ENCODE peak calls at places on chromosomes 1 and 21, in nine cellular contexts. Y is tibial nerve, L is spleen, Z is transverse colon, M is lower leg skin, B is H54, J is right lobe of liver, T is ovary, Q is breast epithelium. P is an unnamed sample.

GRCh38 chr1:2128189-2128901 is 66.2 kb downstream of the FAAP20 start:
- DNase-seq in Y (no peak), M (no peak), J (peak; percentile 53), Z (no peak), L (peak; percentile 69), T (no peak), B (no peak), Q (no peak), P (no peak)

GRCh38 chr1:64948905-64949833 is 17.2 kb downstream of the JAK1 start:
- DNase-seq in L (no peak), Q (no peak), T (no peak), Z (no peak), Y (no peak), J (no peak), M (no peak), B (no peak), P (no peak)

GRCh38 chr1:61776091-61776490 is 33.8 kb downstream of the PATJ start:
- DNase-seq in L (no peak), Z (no peak), M (no peak), J (no peak), T (no peak), Y (no peak), Q (no peak), B (no peak), P (no peak)

GRCh38 chr1:212595229-212595628 is 13.3 kb upstream of the ATF3 start:
- DNase-seq in T (no peak), M (no peak), B (no peak), L (no peak), Z (no peak), J (no peak), Q (no peak), Y (no peak), P (no peak)

GRCh38 chr1:209434066-209434465 is 149.4 kb upstream of the CAMK1G start:
- DNase-seq in J (no peak), B (no peak), T (no peak), M (no peak), L (no peak), Q (no peak), Z (no peak), Y (no peak), P (no peak)

GRCh38 chr1:229028987-229029550 is 241.8 kb upstream of the RAB4A start:
- DNase-seq in Q (no peak), M (no peak), T (no peak), L (no peak), Z (no peak), B (no peak), J (no peak), Y (no peak), P (no peak)

GRCh38 chr1:159015440-159015909 is 5.8 kb downstream of the IFI16 start:
- DNase-seq in T (no peak), Q (peak; percentile 53), J (peak; percentile 62), Z (peak; percentile 67), B (peak; percentile 53), L (peak; percentile 85), Y (no peak), M (peak; percentile 86), P (peak; percentile 84)

GRCh38 chr1:5423109-5423508 is 569.1 kb downstream of the NPHP4 start:
- DNase-seq in M (no peak), T (no peak), Z (no peak), B (no peak), L (peak; percentile 79), J (no peak), Y (no peak), Q (no peak), P (no peak)

GRCh38 chr1:223642155-223642689 is 23.3 kb downstream of the CAPN8 start:
- DNase-seq in M (no peak), Z (no peak), T (no peak), Q (no peak), L (no peak), B (no peak), J (no peak), Y (no peak), P (no peak)

GRCh38 chr1:247147781-247148180 is 24.0 kb downstream of the ZNF124 start:
- DNase-seq in T (no peak), J (no peak), L (no peak), B (no peak), Q (no peak), Z (no peak), Y (no peak), M (no peak), P (no peak)

GRCh38 chr1:235640580-235640979 is 9.0 kb downstream of the GNG4 start:
- DNase-seq in J (no peak), Y (no peak), Q (no peak), B (no peak), T (no peak), L (peak; percentile 59), Z (peak; percentile 4), M (no peak), P (no peak)

GRCh38 chr21:29064850-29065481 is 8.5 kb downstream of the CCT8 start:
- DNase-seq in B (no peak), L (no peak), J (no peak), Q (no peak), M (no peak), T (no peak), Y (no peak), Z (no peak), P (peak; percentile 52)

GRCh38 chr1:181604482-181604881 is 121.2 kb downstream of the CACNA1E start:
- DNase-seq in Q (no peak), M (no peak), B (no peak), J (no peak), Z (no peak), T (no peak), Y (no peak), L (no peak), P (no peak)

GRCh38 chr1:222618880-222619321 is 1.0 kb downstream of the MIA3 start:
- DNase-seq in B (no peak), Y (no peak), J (no peak), M (no peak), Z (peak; percentile 25), T (peak; percentile 43), Q (no peak), L (peak; percentile 81), P (no peak)

GRCh38 chr1:192158181-192158580 is at the start of gene RGS18:
- DNase-seq in B (no peak), L (no peak), Y (no peak), Q (no peak), J (no peak), M (peak; percentile 28), Z (no peak), T (no peak), P (peak; percentile 11)
- TF ChIP-seq POLR2A in B (no peak), L (no peak), Y (no peak), Q (no peak), J (no peak), M (no peak), Z (no peak), T (no peak), P (no peak)

DNA sequence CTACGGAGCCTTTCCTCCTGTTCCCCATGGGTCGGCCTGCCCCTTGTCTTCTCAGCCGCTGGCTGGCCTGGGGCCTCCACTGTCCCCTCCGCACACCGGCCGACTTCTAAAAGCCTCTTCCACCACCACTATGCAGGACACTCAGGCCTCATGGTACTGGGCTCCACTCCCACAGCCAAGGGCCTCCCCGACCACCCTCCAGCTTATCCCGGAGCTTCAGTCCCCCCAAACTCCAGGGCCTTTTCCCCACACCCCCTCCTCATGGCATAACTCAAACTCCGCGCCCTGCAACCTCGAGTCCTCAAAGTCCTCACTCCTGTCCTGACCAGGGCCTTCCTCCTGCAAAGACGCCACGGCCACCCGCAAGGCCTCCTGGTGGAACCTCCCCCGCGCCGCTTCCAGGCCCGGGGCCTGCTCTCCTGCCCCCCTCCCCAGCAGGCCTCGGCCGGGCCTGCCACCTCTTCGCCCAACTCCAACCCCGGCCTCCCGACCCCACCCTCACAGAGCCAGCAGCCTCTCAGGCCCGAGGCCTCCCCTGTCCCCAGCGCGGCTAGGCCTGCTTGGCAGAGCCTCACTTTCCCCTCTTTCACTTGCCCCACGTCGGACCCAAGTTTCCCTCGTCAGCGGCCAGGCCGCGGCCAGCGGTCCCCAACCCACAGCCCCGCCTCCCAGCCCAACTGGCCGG is 1.9 kb downstream of the LRRC41 start:
- DNase-seq in Q (no peak), B (no peak), T (no peak), Z (no peak), Y (no peak), L (no peak), J (peak; percentile 69), M (peak; percentile 23), P (no peak)
- TF ChIP-seq POLR2A in Q (no peak), B (no peak), T (no peak), Z (no peak), Y (peak; percentile 18), L (no peak), J (no peak), M (no peak), P (peak; percentile 2)

GRCh38 chr1:52055066-52055853 is at the start of gene TXNDC12:
- DNase-seq in Q (peak; percentile 83), L (peak; percentile 93), B (peak; percentile 72), T (peak; percentile 83), Z (peak; percentile 91), J (peak; percentile 91), M (peak; percentile 85), Y (peak; percentile 52), P (peak; percentile 69)
- TF ChIP-seq POLR2A in Q (peak; percentile 65), L (peak; percentile 31), B (peak; percentile 87), T (peak; percentile 62), Z (peak; percentile 83), J (peak; percentile 90), M (no peak), Y (peak; percentile 73), P (peak; percentile 85)

DNA sequence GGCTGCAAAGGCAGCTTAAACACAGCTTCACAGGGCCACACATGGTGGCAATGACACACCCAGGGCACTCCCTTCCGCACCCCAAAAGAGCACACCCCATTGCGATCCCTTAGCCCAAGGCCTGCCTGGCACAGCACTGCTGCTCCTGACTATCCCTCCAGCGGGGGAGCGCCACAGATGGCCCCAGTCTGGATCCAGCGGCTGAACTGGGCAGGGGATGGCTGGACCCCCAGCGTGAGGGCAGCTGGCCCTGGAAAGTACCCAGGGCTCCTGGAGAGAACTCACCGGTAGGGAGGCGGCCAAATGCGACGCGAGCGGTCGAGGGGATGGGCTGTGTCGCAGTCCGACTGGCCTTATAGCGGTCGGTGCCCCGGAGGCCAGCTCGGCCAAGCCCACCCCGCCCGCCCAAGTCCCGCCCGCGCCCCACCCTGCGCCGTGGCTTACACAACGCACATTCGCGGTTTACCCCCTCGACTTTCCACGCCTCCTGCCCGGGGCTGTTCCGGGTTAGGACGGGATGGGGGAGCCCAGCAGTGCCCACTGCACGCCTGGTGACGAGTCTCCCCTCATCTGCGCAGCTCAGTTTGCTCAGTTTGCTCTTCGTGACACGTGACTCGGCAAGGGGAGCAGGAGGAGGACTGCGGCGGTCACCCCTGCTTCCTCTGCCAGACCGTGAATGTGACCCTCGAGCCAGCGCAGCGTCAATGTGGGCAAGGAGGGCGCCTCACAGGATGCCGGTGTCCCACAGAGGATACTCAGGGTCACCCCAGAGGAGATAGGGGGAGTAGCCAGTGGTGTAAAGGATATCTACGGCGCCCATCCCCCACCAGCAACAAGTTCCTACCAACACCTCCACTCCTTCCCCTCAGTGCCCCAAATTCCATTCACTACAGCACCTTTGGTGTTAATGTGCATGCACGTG is at the start of gene S100A6:
- DNase-seq in T (peak; percentile 89), Z (peak; percentile 92), Q (peak; percentile 90), L (peak; percentile 94), B (peak; percentile 86), J (peak; percentile 72), Y (peak; percentile 83), M (peak; percentile 90), P (no peak)
- TF ChIP-seq POLR2A in T (peak; percentile 78), Z (peak; percentile 96), Q (peak; percentile 71), L (peak; percentile 52), B (peak; percentile 96), J (peak; percentile 31), Y (peak; percentile 85), M (no peak), P (peak; percentile 71)

P was measured in GM12878.